ENCODE peak calls at places on chromosome 13, in ten cellular contexts. N, K, X, A, B, G, P, Y, H and M are unnamed samples. For H3K4me1, the result is how much of the 10 kb centered on the place peaks cover.

GRCh38 chr13:51832471-51833152 is 12.4 kb downstream of the TMEM272 start:
- DNase-seq in N (peak), K (peak), X (peak), A (peak), B (no peak), G (no peak), P (no peak), Y (no peak), H (peak), M (peak)

GRCh38 chr13:111893071-111893606 is 173.8 kb upstream of the SOX1 start:
- DNase-seq in N (no peak), K (no peak), X (no peak), A (no peak), B (peak), G (no peak), P (no peak), Y (peak), H (no peak), M (no peak)

GRCh38 chr13:31485183-31485582 is 254.1 kb upstream of the RXFP2 start:
- DNase-seq in N (no peak), K (no peak), X (no peak), A (no peak), B (no peak), G (no peak), P (no peak), Y (no peak), H (no peak), M (no peak)

GRCh38 chr13:41099986-41100385 is 32.6 kb downstream of the KBTBD6 start:
- DNase-seq in N (no peak), K (no peak), X (no peak), A (no peak), B (no peak), G (no peak), P (no peak), Y (no peak), H (no peak), M (no peak)

GRCh38 chr13:99256709-99257108 is 1.5 kb downstream of the GPR18 start:
- DNase-seq in N (no peak), K (peak), X (no peak), A (no peak), B (no peak), G (no peak), P (no peak), Y (no peak), H (no peak), M (peak)

GRCh38 chr13:113833111-113833830 is 30.6 kb downstream of the GAS6 start:
- DNase-seq in N (no peak), K (no peak), X (no peak), A (no peak), B (no peak), G (peak), P (no peak), Y (no peak), H (no peak), M (no peak)

GRCh38 chr13:97329331-97329730 is 104.6 kb upstream of the RAP2A start:
- DNase-seq in N (no peak), K (peak), X (no peak), A (no peak), B (no peak), G (no peak), P (no peak), Y (no peak), H (no peak), M (no peak)

GRCh38 chr13:73521291-73521626 is 462.5 kb downstream of the KLF5 start:
- DNase-seq in N (no peak), K (no peak), X (no peak), A (no peak), B (no peak), G (no peak), P (no peak), Y (no peak), H (no peak), M (no peak)

GRCh38 chr13:51932231-51932630 is 70.5 kb downstream of the CCDC70 start:
- DNase-seq in N (peak), K (no peak), X (no peak), A (no peak), B (no peak), G (no peak), P (no peak), Y (no peak), H (no peak), M (no peak)

GRCh38 chr13:42395066-42395821 is 123.3 kb downstream of the AKAP11 start:
- DNase-seq in N (no peak), K (no peak), X (peak), A (no peak), B (no peak), G (no peak), P (no peak), Y (no peak), H (no peak), M (no peak)

GRCh38 chr13:38543561-38543960 is 143.3 kb upstream of the FREM2 start:
- DNase-seq in N (no peak), K (peak), X (no peak), A (no peak), B (no peak), G (no peak), P (no peak), Y (no peak), H (no peak), M (no peak)

GRCh38 chr13:21175656-21176194 is 627 bp downstream of the SKA3 start:
- DNase-seq in N (no peak), K (peak), X (no peak), A (no peak), B (no peak), G (no peak), P (no peak), Y (no peak), H (no peak), M (no peak)

GRCh38 chr13:112073245-112074138 is 6.5 kb downstream of the SOX1 start:
- DNase-seq in N (no peak), K (no peak), X (no peak), A (no peak), B (peak), G (no peak), P (no peak), Y (no peak), H (no peak), M (no peak)

GRCh38 chr13:84037937-84038464 is 155.7 kb upstream of the SLITRK1 start:
- DNase-seq in N (no peak), K (no peak), X (peak), A (no peak), B (no peak), G (no peak), P (no peak), Y (no peak), H (no peak), M (no peak)

GRCh38 chr13:31200636-31200970 is 828 bp downstream of the B3GLCT start:
- DNase-seq in N (peak), K (peak), X (peak), A (peak), B (peak), G (peak), P (peak), Y (peak), H (peak), M (no peak)

GRCh38 chr13:101946411-101946810 is 455.4 kb downstream of the FGF14 start:
- DNase-seq in N (no peak), K (no peak), X (no peak), A (no peak), B (no peak), G (no peak), P (no peak), Y (no peak), H (no peak), M (no peak)

GRCh38 chr13:29535663-29536655 is 59.5 kb downstream of the SLC7A1 start:
- DNase-seq in N (no peak), K (peak), X (no peak), A (no peak), B (no peak), G (no peak), P (no peak), Y (no peak), H (no peak), M (no peak)

GRCh38 chr13:27917121-27917947 is 2.5 kb upstream of the PDX1 start:
- DNase-seq in N (no peak), K (no peak), X (no peak), A (no peak), B (peak), G (no peak), P (no peak), Y (no peak), H (no peak), M (no peak)

GRCh38 chr13:22049384-22049783 is 378.5 kb downstream of the FGF9 start:
- DNase-seq in N (no peak), K (no peak), X (no peak), A (no peak), B (no peak), G (no peak), P (no peak), Y (no peak), H (no peak), M (no peak)

GRCh38 chr13:75308222-75308621 is 173.7 kb downstream of the TBC1D4 start:
- DNase-seq in N (no peak), K (peak), X (no peak), A (no peak), B (no peak), G (no peak), P (no peak), Y (no peak), H (no peak), M (no peak)

GRCh38 chr13:55572862-55573261 is 1567.9 kb upstream of the PRR20A start:
- DNase-seq in N (no peak), K (no peak), X (no peak), A (no peak), B (no peak), G (no peak), P (no peak), Y (no peak), H (no peak), M (no peak)

GRCh38 chr13:71634605-71635443 is 232.2 kb downstream of the DACH1 start:
- DNase-seq in N (no peak), K (no peak), X (no peak), A (no peak), B (no peak), G (no peak), P (no peak), Y (no peak), H (no peak), M (no peak)

GRCh38 chr13:33129094-33129832 is 113.0 kb downstream of the KL start:
- DNase-seq in N (peak), K (no peak), X (no peak), A (no peak), B (no peak), G (peak), P (no peak), Y (no peak), H (no peak), M (no peak)
- H3K4me1 ChIP-seq in N (under half), K (under half), X (under half), A (under half), B (under half), G (half or more), P (under half), Y (under half), H (under half), M (under half)

DNA sequence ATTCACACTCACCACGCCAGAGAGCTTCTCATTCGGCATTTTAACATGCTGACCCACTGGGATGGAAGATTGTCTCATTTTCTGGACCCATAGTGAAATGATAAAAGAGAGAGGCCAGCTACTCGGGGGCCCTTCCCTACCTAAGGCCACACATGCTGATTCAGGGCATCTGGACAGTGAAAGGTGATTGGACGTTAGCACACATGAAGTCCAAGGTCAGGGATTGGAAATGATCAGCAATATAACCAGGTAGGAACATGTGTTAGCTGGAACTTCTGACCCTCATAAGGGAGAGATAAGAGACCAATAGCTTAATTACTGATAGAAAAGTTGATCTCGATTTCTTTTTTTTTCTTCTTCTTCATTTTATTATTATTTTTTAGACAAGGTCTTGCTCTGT is 183.6 kb downstream of the NUFIP1 start:
- DNase-seq in N (no peak), K (no peak), X (no peak), A (no peak), B (no peak), G (no peak), P (no peak), Y (no peak), H (no peak), M (no peak)
- H3K4me1 ChIP-seq in N (under half), K (under half), X (under half), A (under half), B (under half), G (under half), P (under half), Y (under half), H (under half), M (under half)

GRCh38 chr13:107476068-107476467 is 739.3 kb downstream of the LIG4 start:
- DNase-seq in N (no peak), K (peak), X (no peak), A (no peak), B (no peak), G (no peak), P (no peak), Y (no peak), H (no peak), M (no peak)

GRCh38 chr13:107480130-107480529 is 735.2 kb downstream of the LIG4 start:
- DNase-seq in N (no peak), K (peak), X (no peak), A (no peak), B (no peak), G (no peak), P (no peak), Y (no peak), H (no peak), M (no peak)
- H3K4me1 ChIP-seq in N (under half), K (under half), X (under half), A (under half), B (under half), G (under half), P (under half), Y (under half), H (under half), M (under half)

GRCh38 chr13:44362394-44363040 is 11.1 kb upstream of the SERP2 start:
- DNase-seq in N (no peak), K (peak), X (no peak), A (no peak), B (no peak), G (no peak), P (no peak), Y (no peak), H (no peak), M (no peak)
- H3K4me1 ChIP-seq in N (under half), K (under half), X (under half), A (under half), B (under half), G (under half), P (under half), Y (under half), H (under half), M (under half)

GRCh38 chr13:100300213-100300612 is 211.3 kb downstream of the PCCA start:
- DNase-seq in N (no peak), K (no peak), X (no peak), A (no peak), B (no peak), G (no peak), P (no peak), Y (no peak), H (no peak), M (no peak)
- H3K4me1 ChIP-seq in N (under half), K (under half), X (under half), A (under half), B (under half), G (under half), P (under half), Y (under half), H (under half), M (under half)

DNA sequence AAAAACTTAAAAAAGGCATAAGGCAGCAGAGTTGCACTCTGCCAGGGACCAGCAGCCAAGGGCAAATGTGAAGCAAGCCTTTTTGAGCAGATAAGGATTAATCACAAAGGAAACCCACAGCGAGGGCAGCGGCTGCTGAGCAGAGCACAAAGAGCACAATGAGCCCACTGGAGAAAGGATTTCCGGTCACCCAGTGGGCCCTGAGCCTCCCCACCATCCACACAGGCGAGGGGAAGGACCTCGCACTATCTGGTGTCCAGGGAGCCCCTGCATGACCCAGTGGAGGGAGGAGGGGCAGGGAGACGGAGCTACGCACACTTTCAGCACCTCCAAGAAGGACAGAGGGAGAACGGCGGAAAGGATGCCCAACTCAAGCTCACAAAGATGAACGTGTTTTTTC is 40.0 kb downstream of the COL4A1 start:
- DNase-seq in N (peak), K (no peak), X (no peak), A (no peak), B (peak), G (no peak), P (no peak), Y (no peak), H (no peak), M (no peak)
- H3K4me1 ChIP-seq in N (half or more), K (under half), X (under half), A (under half), B (under half), G (half or more), P (half or more), Y (under half), H (under half), M (under half)

DNA sequence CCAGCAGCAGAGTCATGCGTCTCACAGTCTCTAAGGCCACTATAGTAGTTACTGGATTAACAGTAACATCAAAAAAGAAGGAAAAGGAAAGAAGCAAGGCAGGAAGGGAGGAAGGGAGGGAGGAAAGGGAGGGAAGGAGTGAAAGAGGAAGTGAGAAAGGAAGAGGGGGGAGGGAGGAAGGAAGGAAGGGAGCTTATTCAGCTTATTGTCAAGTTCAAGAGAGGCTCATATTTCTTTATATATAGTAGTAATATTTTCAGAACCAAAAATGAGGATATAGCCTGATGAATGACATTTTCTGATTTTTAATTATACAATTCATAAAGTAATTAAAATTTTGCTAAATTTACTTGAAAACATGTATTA is 17.7 kb upstream of the RUBCNL start:
- DNase-seq in N (no peak), K (no peak), X (no peak), A (no peak), B (no peak), G (no peak), P (no peak), Y (no peak), H (no peak), M (no peak)
- H3K4me1 ChIP-seq in N (under half), K (under half), X (under half), A (under half), B (under half), G (under half), P (under half), Y (under half), H (under half), M (under half)